ENCODE peak calls at places on chromosomes 6 and 20, in eight cellular contexts. K is nucleus accumbens, N is cardiac fibroblast, R is left ventricle myocardium inferior, O is NCI-H146, E is GM23248, G is gastrocnemius medialis, W is sciatic nerve. L is an unnamed sample.

GRCh38 chr6:65229768-65230167 is 477.3 kb downstream of the EYS start:
- DNase-seq in K (no peak), N (peak; percentile 7), R (no peak), O (no peak), E (no peak), G (no peak), W (no peak), L (peak; percentile 9)

GRCh38 chr6:131828946-131829345 is 21.1 kb downstream of the ENPP1 start:
- DNase-seq in K (no peak), N (no peak), R (no peak), O (no peak), E (no peak), G (no peak), W (no peak), L (no peak)

GRCh38 chr6:6575143-6575542 is 13.4 kb upstream of the LY86 start:
- DNase-seq in K (no peak), N (no peak), R (no peak), O (no peak), E (no peak), G (no peak), W (no peak), L (no peak)

GRCh38 chr6:88921734-88922133 is 41.7 kb downstream of the RNGTT start:
- DNase-seq in K (no peak), N (no peak), R (no peak), O (no peak), E (no peak), G (no peak), W (no peak), L (no peak)

GRCh38 chr6:16757332-16757731 is 3.9 kb downstream of the ATXN1 start:
- DNase-seq in K (no peak), N (no peak), R (no peak), O (no peak), E (peak; percentile 67), G (no peak), W (no peak), L (no peak)

GRCh38 chr6:160258346-160259142 is at the start of gene SLC22A2:
- DNase-seq in K (no peak), N (no peak), R (no peak), O (no peak), E (no peak), G (no peak), W (no peak), L (no peak)

GRCh38 chr6:16273266-16273665 is 34.9 kb downstream of the GMPR start:
- DNase-seq in K (no peak), N (peak; percentile 58), R (no peak), O (no peak), E (peak; percentile 28), G (no peak), W (no peak), L (no peak)

GRCh38 chr20:53282217-53282955 is 310.2 kb downstream of the TSHZ2 start:
- DNase-seq in K (no peak), N (no peak), R (no peak), O (no peak), E (no peak), G (no peak), W (no peak), L (no peak)

GRCh38 chr6:11426571-11426970 is 111.0 kb upstream of the TMEM170B start:
- DNase-seq in K (no peak), N (no peak), R (no peak), O (no peak), E (no peak), G (no peak), W (no peak), L (no peak)

GRCh38 chr6:143901885-143902708 is 37.8 kb downstream of the ZC2HC1B start:
- DNase-seq in K (no peak), N (peak; percentile 94), R (peak; percentile 18), O (no peak), E (peak; percentile 3), G (peak; percentile 33), W (peak; percentile 62), L (no peak)

L was measured in HS-5.